ENCODE peak calls at places on chromosomes 12 and 14, in ten cellular contexts. I is fibroblast of lung, Y is AG09309, T is transverse colon, E is kidney epithelial cell, R is WERI-Rb-1, D is dorsolateral prefrontal cortex, S is coronary artery, G is endothelial cell of umbilical vein, H is fibroblast of the aortic adventitia. Q is an unnamed sample.

GRCh38 chr14:72532686-72533454 is 361.0 kb downstream of the DPF3 start:
- DNase-seq in I (no peak), Y (no peak), T (no peak), E (no peak), R (no peak), D (no peak), S (no peak), G (no peak), H (no peak), Q (no peak)

GRCh38 chr12:109702126-109702841 is 11.3 kb upstream of the FAM222A start:
- DNase-seq in I (no peak), Y (no peak), T (no peak), E (no peak), R (no peak), D (no peak), S (no peak), G (no peak), H (peak), Q (no peak)

GRCh38 chr12:19012965-19013364 is 116.6 kb upstream of the PLEKHA5 start:
- DNase-seq in I (no peak), Y (no peak), T (no peak), E (no peak), R (no peak), D (no peak), S (no peak), G (peak), H (no peak), Q (no peak)

GRCh38 chr12:65654230-65654629 is 170.1 kb upstream of the HMGA2 start:
- DNase-seq in I (no peak), Y (no peak), T (no peak), E (no peak), R (no peak), D (no peak), S (no peak), G (no peak), H (no peak), Q (no peak)

GRCh38 chr12:6197996-6198395 is 2.2 kb upstream of the CD9 start:
- DNase-seq in I (no peak), Y (no peak), T (no peak), E (no peak), R (no peak), D (no peak), S (no peak), G (no peak), H (no peak), Q (no peak)

GRCh38 chr14:54675236-54676125 is 108.6 kb downstream of the SAMD4A start:
- DNase-seq in I (no peak), Y (no peak), T (no peak), E (no peak), R (no peak), D (no peak), S (no peak), G (no peak), H (no peak), Q (no peak)

GRCh38 chr12:25839470-25839869 is 119.0 kb upstream of the RASSF8 start:
- DNase-seq in I (peak), Y (no peak), T (no peak), E (peak), R (no peak), D (no peak), S (no peak), G (peak), H (no peak), Q (no peak)

GRCh38 chr14:100103261-100104005 is 38.2 kb downstream of the EVL start:
- DNase-seq in I (no peak), Y (no peak), T (no peak), E (no peak), R (no peak), D (no peak), S (no peak), G (peak), H (peak), Q (no peak)

GRCh38 chr14:98958048-98959031 is 313.7 kb downstream of the BCL11B start:
- DNase-seq in I (no peak), Y (no peak), T (no peak), E (no peak), R (no peak), D (no peak), S (no peak), G (no peak), H (no peak), Q (no peak)

GRCh38 chr12:49705479-49706267 is 1.5 kb downstream of the FMNL3 start:
- DNase-seq in I (peak), Y (no peak), T (peak), E (peak), R (peak), D (no peak), S (no peak), G (peak), H (peak), Q (peak)

GRCh38 chr14:84409435-84409834 is 1120.5 kb upstream of the FLRT2 start:
- DNase-seq in I (no peak), Y (no peak), T (no peak), E (no peak), R (no peak), D (no peak), S (no peak), G (no peak), H (no peak), Q (no peak)

GRCh38 chr12:52832451-52832850 is 1.7 kb downstream of the KRT79 start:
- DNase-seq in I (no peak), Y (no peak), T (no peak), E (no peak), R (no peak), D (no peak), S (no peak), G (no peak), H (no peak), Q (no peak)

GRCh38 chr14:51609251-51609986 is 42.3 kb upstream of the FRMD6 start:
- DNase-seq in I (no peak), Y (no peak), T (no peak), E (no peak), R (no peak), D (no peak), S (no peak), G (peak), H (no peak), Q (no peak)

GRCh38 chr12:30930238-30931010 is 3.9 kb downstream of the TSPAN11 start:
- DNase-seq in I (no peak), Y (no peak), T (no peak), E (no peak), R (no peak), D (no peak), S (peak), G (peak), H (no peak), Q (no peak)

GRCh38 chr14:35402323-35403084 is 2.0 kb downstream of the NFKBIA start:
- DNase-seq in I (no peak), Y (no peak), T (peak), E (no peak), R (no peak), D (no peak), S (no peak), G (peak), H (peak), Q (peak)

GRCh38 chr14:35404496-35405303 is at the start of gene NFKBIA:
- DNase-seq in I (peak), Y (no peak), T (peak), E (peak), R (peak), D (peak), S (peak), G (peak), H (peak), Q (peak)

GRCh38 chr14:35403085-35403396 is 1.5 kb downstream of the NFKBIA start:
- DNase-seq in I (no peak), Y (no peak), T (peak), E (no peak), R (no peak), D (peak), S (no peak), G (peak), H (peak), Q (peak)

GRCh38 chr14:35404246-35404495 is 378 bp downstream of the NFKBIA start:
- DNase-seq in I (no peak), Y (no peak), T (no peak), E (no peak), R (no peak), D (no peak), S (no peak), G (no peak), H (no peak), Q (no peak)

DNA sequence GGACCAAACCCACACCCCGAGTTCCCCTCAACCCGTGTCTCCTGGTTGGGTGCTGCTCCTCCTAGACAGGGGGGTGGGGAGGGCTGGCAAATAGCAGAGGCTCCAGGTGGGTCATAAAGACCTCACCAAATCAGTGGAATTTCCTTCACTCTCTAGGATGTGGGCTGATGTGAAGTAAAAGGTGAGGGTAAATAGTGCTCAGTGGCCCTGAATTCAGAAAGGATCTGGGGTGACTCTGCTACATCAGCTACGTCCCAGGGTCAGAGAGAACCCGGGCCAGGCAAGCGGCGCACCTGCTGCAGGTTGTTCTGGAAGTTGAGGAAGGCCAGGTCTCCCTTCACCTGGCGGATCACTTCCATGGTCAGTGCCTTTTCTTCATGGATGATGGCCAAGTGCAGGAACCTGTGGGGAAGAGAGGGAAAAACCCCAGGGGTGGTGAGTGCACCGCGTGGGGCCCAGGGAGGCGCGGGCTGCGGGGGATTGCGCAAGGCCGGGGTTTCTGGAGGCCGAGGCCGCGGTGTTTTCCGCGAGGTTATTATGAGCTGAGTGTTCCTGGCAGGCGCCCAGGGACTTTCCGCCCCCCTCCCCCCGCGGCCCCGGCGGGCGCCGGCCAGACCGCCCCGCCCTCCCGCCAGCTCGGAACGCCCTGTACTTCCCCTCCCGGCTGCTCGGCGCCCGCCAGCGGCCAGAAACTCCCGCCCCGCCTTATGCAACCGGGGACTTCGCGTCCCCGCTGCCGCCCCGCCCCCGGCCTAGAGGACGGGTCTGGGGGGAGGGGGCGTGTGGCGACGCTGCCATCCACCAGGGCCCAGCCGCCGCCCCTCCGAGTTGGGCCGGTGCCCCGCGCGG is 928 bp downstream of the NFKBIA start:
- DNase-seq in I (peak), Y (peak), T (peak), E (peak), R (peak), D (peak), S (peak), G (peak), H (peak), Q (peak)
- TF ChIP-seq CTCF in I (no peak), Y (no peak), T (no peak), E (no peak), R (no peak), D (peak), S (no peak), G (no peak), H (no peak), Q (peak)

GRCh38 chr14:53613404-53614253 is 343.0 kb downstream of the BMP4 start:
- DNase-seq in I (peak), Y (no peak), T (peak), E (peak), R (no peak), D (no peak), S (no peak), G (peak), H (no peak), Q (no peak)
- TF ChIP-seq CTCF in I (no peak), Y (no peak), T (no peak), E (peak), R (no peak), D (no peak), S (no peak), G (no peak), H (no peak), Q (no peak)

GRCh38 chr14:105184461-105184860 is 3.3 kb upstream of the NUDT14 start:
- DNase-seq in I (no peak), Y (no peak), T (no peak), E (no peak), R (no peak), D (no peak), S (no peak), G (no peak), H (no peak), Q (no peak)

GRCh38 chr14:105187116-105187515 is 6.0 kb upstream of the NUDT14 start:
- DNase-seq in I (no peak), Y (no peak), T (no peak), E (no peak), R (no peak), D (no peak), S (no peak), G (no peak), H (no peak), Q (no peak)

GRCh38 chr14:105185973-105186372 is 4.9 kb upstream of the NUDT14 start:
- DNase-seq in I (no peak), Y (no peak), T (no peak), E (no peak), R (no peak), D (no peak), S (no peak), G (no peak), H (no peak), Q (no peak)

GRCh38 chr14:105185001-105185400 is 3.9 kb upstream of the NUDT14 start:
- DNase-seq in I (no peak), Y (no peak), T (no peak), E (no peak), R (no peak), D (no peak), S (no peak), G (no peak), H (no peak), Q (no peak)

GRCh38 chr14:105187935-105188524 is 6.9 kb upstream of the NUDT14 start:
- DNase-seq in I (no peak), Y (no peak), T (peak), E (no peak), R (peak), D (no peak), S (no peak), G (no peak), H (no peak), Q (no peak)
- TF ChIP-seq CTCF in I (no peak), Y (no peak), T (peak), E (peak), R (peak), D (no peak), S (no peak), G (no peak), H (no peak), Q (no peak)

GRCh38 chr12:46005823-46006222 is 15.4 kb upstream of the SCAF11 start:
- DNase-seq in I (no peak), Y (no peak), T (no peak), E (no peak), R (no peak), D (no peak), S (no peak), G (no peak), H (no peak), Q (no peak)

GRCh38 chr12:46004715-46005114 is 14.3 kb upstream of the SCAF11 start:
- DNase-seq in I (no peak), Y (no peak), T (no peak), E (no peak), R (no peak), D (no peak), S (no peak), G (no peak), H (no peak), Q (no peak)

GRCh38 chr12:46005151-46005797 is 14.9 kb upstream of the SCAF11 start:
- DNase-seq in I (peak), Y (no peak), T (no peak), E (no peak), R (no peak), D (no peak), S (no peak), G (peak), H (peak), Q (no peak)
- TF ChIP-seq CTCF in I (peak), Y (peak), T (peak), E (peak), R (no peak), D (no peak), S (no peak), G (no peak), H (peak), Q (peak)

GRCh38 chr12:58920956-58921861 is 905 bp upstream of the LRIG3 start:
- DNase-seq in I (no peak), Y (no peak), T (peak), E (no peak), R (no peak), D (no peak), S (no peak), G (no peak), H (no peak), Q (no peak)

GRCh38 chr12:58917699-58918334 is 2.5 kb downstream of the LRIG3 start:
- DNase-seq in I (peak), Y (no peak), T (no peak), E (no peak), R (no peak), D (no peak), S (no peak), G (peak), H (no peak), Q (no peak)

GRCh38 chr12:58919271-58920101 is 818 bp downstream of the LRIG3 start:
- DNase-seq in I (peak), Y (no peak), T (peak), E (no peak), R (peak), D (peak), S (peak), G (peak), H (peak), Q (peak)

GRCh38 chr12:58918475-58918874 is 1.8 kb downstream of the LRIG3 start:
- DNase-seq in I (peak), Y (no peak), T (no peak), E (no peak), R (no peak), D (no peak), S (no peak), G (peak), H (peak), Q (no peak)

GRCh38 chr12:58920102-58920955 is at the start of gene LRIG3:
- DNase-seq in I (peak), Y (peak), T (peak), E (peak), R (peak), D (peak), S (peak), G (peak), H (peak), Q (peak)
- TF ChIP-seq CTCF in I (no peak), Y (no peak), T (peak), E (peak), R (no peak), D (peak), S (no peak), G (no peak), H (no peak), Q (peak)

GRCh38 chr12:57242329-57242690 is 8.7 kb downstream of the STAC3 start:
- DNase-seq in I (no peak), Y (no peak), T (peak), E (no peak), R (no peak), D (peak), S (peak), G (no peak), H (no peak), Q (no peak)

GRCh38 chr12:57241556-57242310 is 9.3 kb downstream of the STAC3 start:
- DNase-seq in I (no peak), Y (no peak), T (no peak), E (no peak), R (no peak), D (no peak), S (peak), G (no peak), H (no peak), Q (no peak)

GRCh38 chr12:57240069-57240921 is 10.7 kb downstream of the STAC3 start:
- DNase-seq in I (peak), Y (no peak), T (peak), E (no peak), R (peak), D (peak), S (peak), G (no peak), H (peak), Q (peak)

GRCh38 chr12:57239587-57240068 is 10.1 kb downstream of the SHMT2 start:
- DNase-seq in I (peak), Y (no peak), T (no peak), E (no peak), R (no peak), D (no peak), S (no peak), G (no peak), H (no peak), Q (no peak)

GRCh38 chr12:57240926-57241555 is 9.9 kb downstream of the STAC3 start:
- DNase-seq in I (peak), Y (no peak), T (peak), E (no peak), R (peak), D (peak), S (peak), G (no peak), H (no peak), Q (no peak)
- TF ChIP-seq CTCF in I (peak), Y (no peak), T (no peak), E (no peak), R (no peak), D (no peak), S (no peak), G (no peak), H (peak), Q (no peak)

Q was measured in adrenal gland.